ENCODE peak calls at places on chromosomes 6 and 20, in five cellular contexts. L is PC-3; P is IMR-90; H is CD4-positive, CD25-positive, alpha-beta regulatory T cell; I is astrocyte. X is an unnamed sample. For H3K9me3 and H3K36me3, the result is how much of the 10 kb centered on the place peaks cover.

GRCh38 chr6:97040355-97040860 is 115.9 kb downstream of the KLHL32 start:
- DNase-seq in P (no peak), I (no peak), H (no peak), L (no peak), X (no peak)

GRCh38 chr6:9139762-9140161 is 704.4 kb upstream of the SLC35B3 start:
- DNase-seq in H (no peak), L (peak), P (peak), I (peak), X (peak)

GRCh38 chr6:148221580-148221979 is 121.1 kb upstream of the SASH1 start:
- DNase-seq in I (peak), L (peak), P (peak), H (no peak), X (no peak)

GRCh38 chr6:102798631-102799030 is 1405.1 kb downstream of the GRIK2 start:
- DNase-seq in L (no peak), H (no peak), I (no peak), P (no peak), X (no peak)

GRCh38 chr6:116267879-116268588 is 11.7 kb downstream of the TSPYL1 start:
- DNase-seq in L (peak), I (peak), H (no peak), P (peak), X (no peak)

GRCh38 chr6:21386744-21387143 is 206.8 kb upstream of the SOX4 start:
- DNase-seq in I (no peak), L (peak), H (no peak), P (no peak), X (no peak)

GRCh38 chr6:17640477-17640917 is 40.4 kb downstream of the FAM8A1 start:
- DNase-seq in H (no peak), L (no peak), P (peak), I (no peak), X (no peak)

GRCh38 chr6:163165155-163165910 is 249.2 kb upstream of the QKI start:
- DNase-seq in H (no peak), P (no peak), I (no peak), L (no peak), X (no peak)

GRCh38 chr20:64261138-64261537 is 5.6 kb downstream of the PCMTD2 start:
- DNase-seq in P (peak), L (no peak), I (no peak), H (no peak), X (no peak)

GRCh38 chr6:28757429-28758045 is 166.2 kb downstream of the TRIM27 start:
- DNase-seq in I (no peak), P (no peak), H (no peak), L (no peak), X (no peak)

GRCh38 chr6:108322728-108323127 is 27.9 kb downstream of the AFG1L start:
- DNase-seq in I (no peak), H (no peak), P (no peak), L (no peak), X (no peak)

GRCh38 chr6:106159531-106159940 is 73.4 kb downstream of the PRDM1 start:
- DNase-seq in H (no peak), P (peak), I (peak), L (peak), X (peak)

GRCh38 chr6:118297821-118298220 is 250.3 kb upstream of the PLN start:
- DNase-seq in H (no peak), I (no peak), P (no peak), L (no peak), X (peak)

GRCh38 chr6:28353981-28354676 is 4.4 kb downstream of the ZKSCAN3 start:
- DNase-seq in I (peak), P (peak), L (peak), H (no peak), X (peak)

GRCh38 chr6:169378620-169379381 is 125.2 kb upstream of the THBS2 start:
- DNase-seq in I (no peak), H (no peak), L (no peak), P (no peak), X (no peak)

GRCh38 chr6:158531970-158532369 is 27.9 kb upstream of the TMEM181 start:
- DNase-seq in I (no peak), L (no peak), H (no peak), P (no peak), X (no peak)

GRCh38 chr6:31128093-31128676 is 7.9 kb upstream of the CDSN start:
- DNase-seq in I (no peak), L (peak), P (peak), H (peak), X (peak)

GRCh38 chr6:145406733-145407256 is 328.5 kb downstream of the EPM2A start:
- DNase-seq in L (no peak), I (no peak), P (no peak), H (no peak), X (no peak)

GRCh38 chr6:146985111-146985510 is 219.1 kb upstream of the STXBP5 start:
- DNase-seq in I (no peak), H (no peak), P (no peak), L (peak), X (no peak)

GRCh38 chr6:42963855-42964605 is 3.5 kb downstream of the GNMT start:
- DNase-seq in I (no peak), L (peak), P (peak), H (peak), X (peak)

GRCh38 chr6:3516094-3516493 is 59.2 kb upstream of the SLC22A23 start:
- DNase-seq in P (peak), H (no peak), I (no peak), L (peak), X (no peak)

GRCh38 chr20:32984196-32984595 is 20.0 kb downstream of the SUN5 start:
- DNase-seq in H (no peak), P (no peak), L (no peak), I (no peak), X (no peak)

GRCh38 chr20:39190666-39191570 is 228.8 kb downstream of the DHX35 start:
- DNase-seq in L (peak), H (no peak), I (peak), P (peak), X (peak)

GRCh38 chr20:6959900-6960312 is 192.4 kb downstream of the BMP2 start:
- DNase-seq in P (no peak), L (peak), H (no peak), I (no peak), X (no peak)

GRCh38 chr6:149443411-149444181 is 41.2 kb downstream of the ZC3H12D start:
- DNase-seq in L (no peak), I (peak), H (no peak), P (peak), X (no peak)

GRCh38 chr6:42095776-42096541 is 45.6 kb downstream of the TAF8 start:
- DNase-seq in L (no peak), H (no peak), I (no peak), P (no peak), X (no peak)

GRCh38 chr20:59823030-59823423 is 110.4 kb downstream of the SYCP2 start:
- DNase-seq in L (no peak), I (no peak), H (no peak), P (no peak), X (no peak)

GRCh38 chr20:59821201-59821600 is 112.2 kb downstream of the SYCP2 start:
- DNase-seq in P (no peak), L (no peak), H (no peak), I (no peak), X (no peak)

GRCh38 chr20:59822291-59823029 is 111.0 kb downstream of the SYCP2 start:
- DNase-seq in P (no peak), H (no peak), L (no peak), I (no peak), X (no peak)

GRCh38 chr20:59820204-59821041 is 113.0 kb downstream of the SYCP2 start:
- DNase-seq in I (no peak), L (peak), P (no peak), H (no peak), X (no peak)

GRCh38 chr20:59821788-59822187 is 111.6 kb downstream of the SYCP2 start:
- DNase-seq in L (no peak), I (no peak), H (no peak), P (no peak), X (no peak)
- H3K9me3 ChIP-seq in L (under half), I (under half), H (under half), P (under half), X (under half)

DNA sequence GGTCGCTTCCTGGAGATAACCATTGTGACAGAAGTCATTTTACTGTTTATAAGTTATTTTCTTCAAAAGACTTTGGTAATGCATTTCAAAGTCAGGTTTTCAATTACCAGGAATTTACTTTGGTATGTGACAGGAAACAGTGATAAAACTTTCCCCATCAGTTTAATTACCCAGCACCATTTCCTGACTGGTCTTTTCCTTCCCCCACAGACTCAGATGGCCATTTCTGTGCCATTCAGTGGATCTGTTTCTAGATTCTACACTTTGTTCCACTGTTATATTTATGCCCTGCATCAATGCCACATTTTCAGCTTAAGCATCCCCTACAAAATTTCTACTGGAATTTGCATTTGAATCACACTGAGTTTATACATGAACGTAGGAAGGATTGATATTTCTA is 16.3 kb downstream of the RRBP1 start:
- DNase-seq in L (no peak), I (no peak), H (no peak), P (no peak), X (no peak)
- H3K36me3 ChIP-seq in L (under half), I (under half), H (under half), P (under half), X (under half)

GRCh38 chr6:168073937-168074730 is 4.9 kb downstream of the FRMD1 start:
- DNase-seq in H (no peak), L (no peak), I (no peak), P (no peak), X (no peak)

GRCh38 chr6:168070804-168071203 is 8.2 kb downstream of the FRMD1 start:
- DNase-seq in P (no peak), I (no peak), L (no peak), H (no peak), X (no peak)

GRCh38 chr6:168072730-168073129 is 6.3 kb downstream of the FRMD1 start:
- DNase-seq in L (no peak), P (no peak), H (no peak), I (no peak), X (no peak)

GRCh38 chr6:168071620-168072019 is 7.4 kb downstream of the FRMD1 start:
- DNase-seq in L (peak), P (no peak), I (no peak), H (no peak), X (no peak)

GRCh38 chr6:168072266-168072665 is 6.7 kb downstream of the FRMD1 start:
- DNase-seq in L (no peak), P (no peak), I (no peak), H (no peak), X (no peak)
- H3K9me3 ChIP-seq in L (under half), P (under half), I (under half), H (under half), X (under half)

DNA sequence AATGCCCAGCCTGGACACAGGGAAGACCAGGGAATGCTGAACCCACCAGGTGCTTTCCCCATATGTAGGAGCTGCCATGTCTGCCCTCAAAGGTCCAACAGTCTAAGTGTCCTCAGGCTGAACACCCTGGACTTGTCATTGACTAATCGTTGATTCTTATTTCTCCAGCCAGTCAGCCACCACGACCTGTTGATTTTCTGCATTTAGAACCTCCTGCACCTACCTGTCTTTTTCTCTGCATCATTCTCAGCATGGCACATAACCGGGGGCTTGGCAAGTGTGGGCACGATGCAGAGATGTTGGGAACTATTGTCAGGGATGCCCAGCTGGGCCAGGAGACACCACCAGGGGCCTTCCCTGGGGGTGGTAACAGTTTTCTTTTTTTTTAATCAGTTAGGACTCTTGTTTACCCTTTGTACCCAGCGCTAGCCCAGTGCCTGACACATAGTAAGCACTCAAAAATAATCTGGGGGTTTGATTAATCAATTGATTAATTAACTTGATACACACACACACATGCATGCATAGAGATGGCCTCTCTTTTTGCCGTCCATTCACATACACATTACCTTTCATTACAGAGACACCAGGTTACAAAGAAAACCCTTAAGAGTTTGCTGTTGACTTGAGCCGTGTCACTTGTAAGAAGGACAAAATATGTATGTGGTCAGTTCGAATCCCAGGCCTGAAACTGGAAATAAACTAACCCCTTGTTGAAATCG is 29.0 kb upstream of the SCUBE3 start:
- DNase-seq in I (no peak), L (no peak), P (no peak), H (no peak), X (no peak)
- H3K36me3 ChIP-seq in I (under half), L (under half), P (under half), H (under half), X (under half)

DNA sequence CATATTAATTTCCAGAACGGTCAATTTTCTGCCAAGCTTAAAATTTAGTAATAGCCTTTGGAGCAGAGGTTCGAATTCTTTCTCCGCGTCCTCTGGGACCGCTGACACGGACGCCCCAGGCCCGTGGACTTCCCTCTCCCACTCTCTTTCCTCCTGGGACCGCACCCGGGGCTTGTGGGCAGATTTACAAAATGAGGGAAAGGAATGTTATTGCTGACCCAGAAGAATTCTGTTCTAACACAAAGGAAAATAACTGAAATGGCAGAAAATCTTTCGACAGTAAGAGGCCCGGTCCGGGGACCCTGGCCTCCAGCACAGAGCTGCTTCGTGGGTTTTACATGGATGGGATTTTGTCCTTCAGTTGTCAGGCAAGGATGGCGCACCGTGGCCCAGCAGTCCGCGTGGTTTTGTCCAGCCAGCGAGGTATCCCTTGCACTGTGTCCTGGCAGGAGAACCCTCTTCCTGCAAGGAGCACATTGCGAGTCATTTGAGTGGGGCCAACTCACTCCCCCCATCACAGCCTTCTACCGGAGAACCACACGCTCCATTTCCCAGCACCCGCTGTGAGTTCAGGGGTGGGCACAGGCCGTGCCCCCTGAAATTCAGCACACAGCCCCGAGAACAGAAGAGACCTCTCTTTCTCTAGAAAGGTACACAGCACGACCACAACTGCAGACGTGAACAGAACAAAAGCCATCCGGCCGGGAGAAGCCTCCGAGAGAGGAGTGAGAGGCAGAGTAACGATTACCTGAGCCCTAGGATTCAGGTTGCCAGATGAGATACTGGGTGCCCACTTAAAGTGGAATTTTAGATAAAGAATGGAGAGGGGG is 106.0 kb upstream of the AFDN start:
- DNase-seq in P (no peak), H (no peak), L (no peak), I (no peak), X (no peak)
- H3K9me3 ChIP-seq in P (under half), H (under half), L (under half), I (under half), X (under half)

GRCh38 chr20:25460591-25461280 is 53.3 kb downstream of the GINS1 start:
- DNase-seq in H (no peak), L (no peak), I (no peak), P (no peak), X (no peak)

GRCh38 chr20:25461766-25462165 is 54.3 kb downstream of the GINS1 start:
- DNase-seq in I (no peak), P (no peak), L (no peak), H (no peak), X (no peak)

GRCh38 chr20:25459916-25460590 is 52.6 kb downstream of the GINS1 start:
- DNase-seq in I (no peak), L (no peak), H (no peak), P (no peak), X (no peak)

GRCh38 chr20:25462166-25462565 is 54.7 kb downstream of the GINS1 start:
- DNase-seq in I (no peak), P (no peak), L (no peak), H (no peak), X (no peak)

DNA sequence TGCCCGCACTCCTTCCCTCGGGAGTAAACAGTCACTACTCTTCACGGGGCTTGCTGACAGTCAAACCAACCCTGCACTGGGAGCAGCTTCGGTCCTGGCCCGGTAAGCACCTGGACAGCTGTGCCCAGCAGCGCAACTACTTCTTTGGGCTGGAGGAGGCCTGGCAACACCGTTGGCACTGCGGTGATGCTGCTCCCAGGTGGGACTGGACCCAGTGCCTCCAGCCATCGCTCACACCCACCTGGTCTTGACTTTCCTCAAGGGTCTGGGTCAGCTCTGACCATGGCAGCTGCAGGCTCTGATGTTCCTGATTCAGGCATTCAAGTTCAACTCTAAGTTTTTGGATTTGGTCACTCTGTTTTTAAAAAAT is 53.8 kb downstream of the GINS1 start:
- DNase-seq in I (no peak), L (no peak), P (no peak), H (no peak), X (no peak)
- H3K36me3 ChIP-seq in I (under half), L (under half), P (under half), H (under half), X (under half)

DNA sequence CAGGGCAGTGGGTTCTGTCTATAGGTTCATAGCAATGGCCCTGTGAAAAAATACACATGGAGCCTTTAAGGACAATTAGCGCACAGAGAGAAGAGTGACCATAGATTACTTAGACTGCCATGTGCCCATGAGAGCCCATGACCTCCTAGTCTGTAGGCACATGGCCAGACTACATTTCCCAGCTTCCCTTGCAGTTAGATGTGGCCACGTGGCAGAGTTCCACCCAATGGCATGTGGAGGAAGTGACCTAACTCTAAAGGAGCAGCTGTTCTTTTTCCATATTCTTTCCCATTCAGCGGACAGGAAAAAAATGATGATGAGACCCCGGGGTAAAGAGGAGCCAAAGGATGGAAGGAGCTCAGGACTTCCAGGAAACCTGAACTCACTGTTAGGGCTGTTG is 116.7 kb downstream of the CBLN4 start:
- DNase-seq in I (no peak), P (no peak), L (peak), H (no peak), X (peak)
- H3K9me3 ChIP-seq in I (under half), P (under half), L (under half), H (under half), X (under half)